ENCODE peak calls at places on chromosomes 11 and 22, in nine cellular contexts. Z is GM13977, M is GM20000, A is RWPE1, R is chondrocyte, X is DND-41, I is epithelial cell of esophagus, P is tibial nerve, E is GM23338. J is an unnamed sample.

GRCh38 chr11:76793391-76793811 is 10.2 kb downstream of the TSKU start:
- DNase-seq in Z (no peak), M (no peak), A (no peak), R (no peak), X (no peak), I (no peak), P (no peak), E (no peak), J (no peak)

GRCh38 chr11:61054927-61055562 is 47.2 kb upstream of the CD5 start:
- DNase-seq in Z (no peak), M (no peak), A (no peak), R (no peak), X (no peak), I (no peak), P (no peak), E (no peak), J (no peak)

GRCh38 chr11:10488121-10488580 is 33.1 kb downstream of the AMPD3 start:
- DNase-seq in Z (no peak), M (peak; percentile 41), A (peak; percentile 94), R (no peak), X (no peak), I (peak; percentile 98), P (no peak), E (peak; percentile 37), J (no peak)

GRCh38 chr22:49768511-49768910 is 59.2 kb downstream of the BRD1 start:
- DNase-seq in Z (no peak), M (no peak), A (no peak), R (peak; percentile 70), X (no peak), I (no peak), P (no peak), E (no peak), J (no peak)

GRCh38 chr11:8720868-8721739 is 38.5 kb downstream of the RPL27A start:
- DNase-seq in Z (no peak), M (no peak), A (peak; percentile 82), R (no peak), X (no peak), I (peak; percentile 86), P (no peak), E (peak; percentile 41), J (no peak)

GRCh38 chr22:35308480-35308945 is 8.8 kb downstream of the TOM1 start:
- DNase-seq in Z (peak; percentile 38), M (peak; percentile 29), A (no peak), R (no peak), X (no peak), I (no peak), P (no peak), E (no peak), J (no peak)

GRCh38 chr22:37716708-37717107 is 19.9 kb downstream of the TRIOBP start:
- DNase-seq in Z (no peak), M (no peak), A (peak; percentile 36), R (no peak), X (no peak), I (peak; percentile 90), P (no peak), E (no peak), J (no peak)

GRCh38 chr11:69711824-69712801 is 8.3 kb upstream of the FGF19 start:
- DNase-seq in Z (no peak), M (no peak), A (no peak), R (no peak), X (peak; percentile 7), I (no peak), P (no peak), E (peak; percentile 45), J (no peak)

GRCh38 chr11:127006311-127006710 is 5.7 kb upstream of the KIRREL3 start:
- DNase-seq in Z (no peak), M (no peak), A (no peak), R (no peak), X (no peak), I (no peak), P (no peak), E (no peak), J (no peak)

GRCh38 chr11:127000291-127000968 is at the start of gene KIRREL3:
- DNase-seq in Z (no peak), M (no peak), A (no peak), R (no peak), X (no peak), I (no peak), P (no peak), E (peak; percentile 53), J (no peak)

GRCh38 chr11:127002669-127003259 is 2.2 kb upstream of the KIRREL3 start:
- DNase-seq in Z (no peak), M (no peak), A (no peak), R (no peak), X (no peak), I (no peak), P (no peak), E (no peak), J (no peak)

GRCh38 chr11:127000991-127001390 is 421 bp upstream of the KIRREL3 start:
- DNase-seq in Z (no peak), M (no peak), A (no peak), R (no peak), X (no peak), I (no peak), P (no peak), E (no peak), J (no peak)

DNA sequence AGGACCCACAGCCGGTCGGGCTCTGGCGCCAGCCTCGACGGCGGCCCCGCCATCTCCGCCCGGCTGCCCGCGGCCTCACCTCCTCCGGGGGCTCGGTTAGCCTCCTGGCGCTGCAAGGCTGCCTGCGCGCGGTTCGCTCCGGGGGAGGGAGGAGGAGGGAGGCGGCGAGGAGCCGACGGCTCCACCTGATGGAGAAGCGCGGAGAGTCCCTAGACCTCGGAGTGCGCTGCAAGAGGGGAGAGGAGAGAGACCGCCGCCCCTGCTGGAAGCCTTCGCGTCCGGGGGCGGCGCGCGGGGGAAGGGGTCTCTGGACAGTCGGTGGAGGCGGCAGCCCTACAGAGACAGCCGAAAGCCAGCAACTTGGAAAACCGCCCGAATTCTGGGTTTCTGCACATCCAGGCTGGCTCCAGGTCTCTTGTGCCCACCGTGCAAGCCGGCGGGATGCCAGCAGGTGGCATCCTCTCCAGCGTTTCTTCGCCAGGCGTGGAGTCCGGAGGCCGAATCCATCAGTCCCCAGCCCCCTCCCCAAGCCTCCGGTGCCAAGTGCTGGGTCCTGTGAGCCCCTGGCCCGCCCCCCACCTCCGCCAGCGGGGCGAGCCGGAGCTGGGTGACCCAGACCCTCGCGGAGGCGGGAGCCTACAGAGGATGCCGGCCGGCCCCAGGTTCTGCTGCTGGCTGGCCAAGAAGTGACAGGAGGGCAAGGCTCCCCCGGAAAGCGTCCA is 2.9 kb upstream of the KIRREL3 start:
- DNase-seq in Z (peak; percentile 49), M (peak; percentile 43), A (no peak), R (no peak), X (no peak), I (peak; percentile 14), P (no peak), E (peak; percentile 91), J (peak; percentile 29)
- TF ChIP-seq CTCF in Z (peak; percentile 22), M (peak; percentile 17), A (no peak), R (peak; percentile 79), X (peak; percentile 22), I (no peak), P (no peak), E (peak; percentile 62), J (no peak)

GRCh38 chr11:67275606-67276409 is 9.5 kb downstream of the GRK2 start:
- DNase-seq in Z (no peak), M (no peak), A (no peak), R (peak; percentile 82), X (peak; percentile 41), I (no peak), P (no peak), E (no peak), J (no peak)

GRCh38 chr11:67278135-67278938 is 10.8 kb upstream of the ANKRD13D start:
- DNase-seq in Z (no peak), M (no peak), A (no peak), R (peak; percentile 81), X (no peak), I (no peak), P (no peak), E (no peak), J (no peak)

GRCh38 chr11:67274768-67275605 is 8.7 kb downstream of the GRK2 start:
- DNase-seq in Z (no peak), M (no peak), A (no peak), R (peak; percentile 87), X (no peak), I (no peak), P (no peak), E (no peak), J (no peak)

GRCh38 chr11:67277231-67277961 is 11.1 kb downstream of the GRK2 start:
- DNase-seq in Z (peak; percentile 93), M (peak; percentile 94), A (no peak), R (peak; percentile 77), X (peak; percentile 99), I (peak; percentile 69), P (peak; percentile 86), E (peak; percentile 82), J (peak; percentile 93)

DNA sequence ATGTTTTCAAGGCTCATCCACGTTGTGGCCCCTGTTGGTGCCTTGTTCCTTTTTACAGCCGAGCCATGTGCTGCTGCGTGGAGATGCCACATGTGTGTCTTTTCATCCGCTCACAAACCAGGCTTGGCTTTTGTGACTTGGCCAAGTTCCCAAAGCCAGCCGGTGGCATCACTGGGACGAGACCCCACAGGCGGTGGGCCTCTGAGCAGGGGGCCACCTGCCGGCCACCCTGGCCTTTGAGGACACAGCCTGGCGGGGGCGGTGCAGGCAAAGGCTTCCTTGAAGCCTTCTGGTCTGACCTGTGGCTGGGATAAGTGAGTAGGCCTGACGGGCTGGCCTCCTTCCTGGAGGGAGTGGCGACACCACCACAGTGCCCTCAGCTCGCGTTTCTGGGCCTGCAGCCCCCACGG is 10.6 kb downstream of the GRK2 start:
- DNase-seq in Z (no peak), M (no peak), A (no peak), R (peak; percentile 72), X (peak; percentile 82), I (no peak), P (no peak), E (peak; percentile 59), J (peak; percentile 43)
- TF ChIP-seq CTCF in Z (peak; percentile 67), M (peak; percentile 44), A (peak; percentile 19), R (no peak), X (peak; percentile 32), I (no peak), P (no peak), E (peak; percentile 60), J (peak; percentile 56)

GRCh38 chr22:42280140-42280539 is 9.7 kb upstream of the TCF20 start:
- DNase-seq in Z (peak; percentile 38), M (peak; percentile 27), A (no peak), R (peak; percentile 33), X (no peak), I (no peak), P (no peak), E (no peak), J (no peak)

GRCh38 chr22:42275970-42276369 is 5.5 kb upstream of the TCF20 start:
- DNase-seq in Z (no peak), M (no peak), A (no peak), R (no peak), X (no peak), I (peak; percentile 51), P (no peak), E (no peak), J (no peak)

GRCh38 chr22:42279425-42280020 is 9.1 kb upstream of the TCF20 start:
- DNase-seq in Z (peak; percentile 12), M (no peak), A (no peak), R (peak; percentile 60), X (no peak), I (peak; percentile 39), P (no peak), E (no peak), J (no peak)

GRCh38 chr22:42277232-42277753 is 6.8 kb upstream of the TCF20 start:
- DNase-seq in Z (no peak), M (no peak), A (no peak), R (peak; percentile 40), X (no peak), I (no peak), P (no peak), E (no peak), J (no peak)

DNA sequence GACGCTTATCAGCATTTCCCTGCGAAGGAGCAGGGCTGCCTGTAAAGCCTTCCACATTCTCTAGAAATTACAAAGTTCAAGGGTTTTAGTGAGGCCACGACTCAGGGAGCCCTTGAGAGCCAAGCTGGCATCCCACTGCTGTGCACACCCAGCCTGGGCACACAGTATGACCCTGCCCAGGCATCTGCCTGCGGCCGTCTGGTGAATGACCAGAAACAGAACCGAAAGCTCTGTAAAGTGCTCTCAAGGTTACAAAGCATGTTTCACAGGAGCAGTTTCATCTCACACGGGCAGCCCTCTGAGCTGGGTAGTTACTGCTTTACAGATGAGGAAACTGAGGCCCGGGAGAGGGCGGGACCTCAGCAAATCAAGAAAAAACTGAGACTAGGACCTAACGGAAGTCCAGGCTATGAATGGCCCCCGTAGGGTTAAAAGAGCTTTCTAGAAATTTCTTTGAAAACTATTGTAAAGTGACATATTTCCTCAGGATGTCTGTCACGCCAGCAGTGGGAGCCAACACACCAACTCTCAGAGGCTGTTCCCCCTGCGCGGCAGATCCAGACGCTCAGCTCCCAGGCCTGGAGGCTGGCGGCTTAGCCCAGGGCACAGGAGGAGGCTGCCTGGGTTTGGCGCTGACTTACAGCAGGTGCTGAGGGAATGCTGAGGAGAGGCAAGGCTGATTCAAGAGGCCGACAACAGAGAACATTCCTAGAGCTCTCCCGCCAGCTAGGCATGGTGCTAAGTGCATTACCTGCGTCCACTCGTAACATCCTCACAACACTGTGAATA is 7.7 kb upstream of the TCF20 start:
- DNase-seq in Z (peak; percentile 51), M (peak; percentile 61), A (peak; percentile 5), R (peak; percentile 50), X (no peak), I (peak; percentile 37), P (no peak), E (no peak), J (no peak)
- TF ChIP-seq CTCF in Z (peak; percentile 28), M (peak; percentile 27), A (no peak), R (peak; percentile 61), X (peak; percentile 19), I (peak; percentile 47), P (no peak), E (peak; percentile 51), J (peak; percentile 36)

GRCh38 chr11:23711981-23712380 is 784.9 kb upstream of the LUZP2 start:
- DNase-seq in Z (no peak), M (no peak), A (no peak), R (no peak), X (peak; percentile 50), I (no peak), P (no peak), E (peak; percentile 39), J (no peak)
- TF ChIP-seq CTCF in Z (no peak), M (no peak), A (no peak), R (no peak), X (no peak), I (no peak), P (no peak), E (no peak), J (no peak)

J was measured in GM10248.